ENCODE peak calls at places on chromosomes 2 and 18, in seven cellular contexts. Z, L, K, T, J, U and O are unnamed samples.

GRCh38 chr2:188478724-188479123 is 187.1 kb downstream of the GULP1 start:
- DNase-seq in U (no peak), Z (no peak), K (peak), T (no peak), L (peak), J (no peak), O (peak)

GRCh38 chr2:47227532-47228166 is 72.5 kb upstream of the STPG4 start:
- DNase-seq in J (no peak), K (no peak), T (no peak), U (no peak), L (no peak), Z (no peak), O (no peak)

GRCh38 chr2:239162141-239162821 is 238.5 kb downstream of the HDAC4 start:
- DNase-seq in Z (no peak), T (no peak), J (no peak), K (no peak), U (no peak), L (no peak), O (no peak)

GRCh38 chr2:142874293-142874814 is 3.1 kb upstream of the KYNU start:
- DNase-seq in K (peak), Z (no peak), L (no peak), T (no peak), J (no peak), U (peak), O (peak)

GRCh38 chr2:158460632-158461297 is 4.0 kb downstream of the PKP4 start:
- DNase-seq in T (no peak), L (no peak), K (no peak), U (no peak), J (no peak), Z (no peak), O (peak)

GRCh38 chr2:149080964-149081363 is 42.5 kb downstream of the LYPD6B start:
- DNase-seq in U (no peak), L (no peak), J (no peak), K (no peak), Z (no peak), T (no peak), O (no peak)

GRCh38 chr18:42508683-42509347 is 553.8 kb downstream of the PIK3C3 start:
- DNase-seq in U (no peak), Z (no peak), T (no peak), J (no peak), K (no peak), L (no peak), O (no peak)

GRCh38 chr2:30758315-30758714 is 48.9 kb downstream of the CAPN13 start:
- DNase-seq in J (no peak), U (peak), L (no peak), K (peak), T (peak), Z (no peak), O (no peak)

GRCh38 chr2:240985881-240986786 is 12.3 kb upstream of the SNED1 start:
- DNase-seq in J (no peak), Z (no peak), U (no peak), L (no peak), T (no peak), K (no peak), O (no peak)

GRCh38 chr2:149686677-149687427 is 99.3 kb upstream of the MMADHC start:
- DNase-seq in L (no peak), Z (no peak), K (no peak), J (no peak), T (no peak), U (no peak), O (no peak)

GRCh38 chr2:181959508-181959907 is 26.1 kb upstream of the PPP1R1C start:
- DNase-seq in Z (no peak), L (no peak), J (no peak), U (no peak), T (no peak), K (no peak), O (no peak)

GRCh38 chr2:240791821-240792657 is 28.0 kb downstream of the KIF1A start:
- DNase-seq in K (no peak), Z (no peak), T (peak), L (no peak), J (no peak), U (no peak), O (no peak)

GRCh38 chr18:10414293-10414842 is 40.1 kb upstream of the APCDD1 start:
- DNase-seq in Z (no peak), L (no peak), J (no peak), T (no peak), K (no peak), U (no peak), O (no peak)

GRCh38 chr2:4246364-4247131 is 543.2 kb downstream of the DCDC2C start:
- DNase-seq in U (no peak), L (no peak), Z (no peak), T (no peak), K (no peak), J (no peak), O (no peak)

GRCh38 chr2:238098854-238099708 is 1.1 kb upstream of the ESPNL start:
- DNase-seq in L (no peak), U (no peak), T (no peak), Z (no peak), J (no peak), K (no peak), O (peak)

GRCh38 chr18:24033644-24034412 is 19.3 kb downstream of the TTC39C start:
- DNase-seq in L (no peak), J (no peak), K (no peak), T (no peak), U (no peak), Z (no peak), O (no peak)

GRCh38 chr2:20621366-20622295 is 29.3 kb downstream of the HS1BP3 start:
- DNase-seq in L (no peak), J (no peak), Z (no peak), U (no peak), T (no peak), K (no peak), O (no peak)